ENCODE peak calls at places on chromosomes 12 and 14, in ten cellular contexts. J, D, X, N, T, Y, Z, M, V and C are unnamed samples.

GRCh38 chr12:109888179-109889020 is 8.1 kb upstream of the GLTP start:
- DNase-seq in J (no peak), D (peak), X (no peak), N (no peak), T (peak), Y (no peak), Z (peak), M (no peak), V (no peak), C (no peak)

GRCh38 chr12:52257074-52257551 is 17.3 kb upstream of the KRT86 start:
- DNase-seq in J (no peak), D (no peak), X (no peak), N (no peak), T (no peak), Y (no peak), Z (no peak), M (no peak), V (no peak), C (no peak)

GRCh38 chr12:94566345-94566744 is 84.0 kb downstream of the TMCC3 start:
- DNase-seq in J (peak), D (no peak), X (no peak), N (no peak), T (no peak), Y (no peak), Z (no peak), M (no peak), V (no peak), C (no peak)

GRCh38 chr12:75714462-75715322 is 203.3 kb upstream of the KRR1 start:
- DNase-seq in J (no peak), D (no peak), X (no peak), N (no peak), T (no peak), Y (no peak), Z (no peak), M (no peak), V (no peak), C (no peak)

GRCh38 chr12:11660624-11661023 is 11.2 kb downstream of the ETV6 start:
- DNase-seq in J (no peak), D (no peak), X (no peak), N (no peak), T (no peak), Y (no peak), Z (no peak), M (no peak), V (no peak), C (no peak)

GRCh38 chr14:20262642-20263128 is 23.6 kb downstream of the OR11H4 start:
- DNase-seq in J (no peak), D (peak), X (no peak), N (no peak), T (peak), Y (no peak), Z (peak), M (no peak), V (no peak), C (no peak)

GRCh38 chr12:121975029-121975428 is 46.7 kb upstream of the BCL7A start:
- DNase-seq in J (no peak), D (no peak), X (no peak), N (no peak), T (no peak), Y (no peak), Z (no peak), M (no peak), V (no peak), C (no peak)

GRCh38 chr12:128685903-128686475 is 137.8 kb downstream of the SLC15A4 start:
- DNase-seq in J (no peak), D (no peak), X (no peak), N (no peak), T (no peak), Y (no peak), Z (no peak), M (no peak), V (no peak), C (no peak)

GRCh38 chr12:132736378-132736777 is 25.3 kb downstream of the ANKLE2 start:
- DNase-seq in J (no peak), D (no peak), X (no peak), N (no peak), T (no peak), Y (no peak), Z (no peak), M (no peak), V (no peak), C (no peak)

GRCh38 chr12:130911933-130912332 is 40.1 kb downstream of the RAN start:
- DNase-seq in J (no peak), D (no peak), X (no peak), N (no peak), T (no peak), Y (no peak), Z (no peak), M (no peak), V (no peak), C (no peak)

GRCh38 chr12:115423546-115423987 is 739.6 kb upstream of the TBX3 start:
- DNase-seq in J (no peak), D (no peak), X (no peak), N (no peak), T (no peak), Y (no peak), Z (no peak), M (no peak), V (no peak), C (no peak)

GRCh38 chr12:46372852-46373302 is 304 bp upstream of the SLC38A2 start:
- DNase-seq in J (no peak), D (no peak), X (no peak), N (no peak), T (no peak), Y (no peak), Z (no peak), M (no peak), V (no peak), C (no peak)

GRCh38 chr12:104286538-104287482 is 16.7 kb upstream of the EID3 start:
- DNase-seq in J (peak), D (peak), X (peak), N (peak), T (peak), Y (peak), Z (peak), M (peak), V (peak), C (peak)

GRCh38 chr12:97556201-97556824 is 93.7 kb downstream of the RMST start:
- DNase-seq in J (no peak), D (no peak), X (no peak), N (no peak), T (no peak), Y (no peak), Z (peak), M (no peak), V (peak), C (peak)

GRCh38 chr12:6312529-6313325 is 2.2 kb downstream of the PLEKHG6 start:
- DNase-seq in J (no peak), D (no peak), X (peak), N (no peak), T (peak), Y (no peak), Z (no peak), M (no peak), V (no peak), C (no peak)

GRCh38 chr14:104577457-104578301 is 1.9 kb upstream of the C14orf180 start:
- DNase-seq in J (no peak), D (no peak), X (no peak), N (no peak), T (no peak), Y (no peak), Z (no peak), M (peak), V (no peak), C (no peak)

GRCh38 chr12:110316861-110317260 is 35.8 kb downstream of the ATP2A2 start:
- DNase-seq in J (no peak), D (peak), X (no peak), N (no peak), T (no peak), Y (no peak), Z (peak), M (peak), V (no peak), C (no peak)

GRCh38 chr12:56988207-56988739 is 18.1 kb downstream of the ZBTB39 start:
- DNase-seq in J (no peak), D (no peak), X (no peak), N (no peak), T (no peak), Y (no peak), Z (no peak), M (no peak), V (no peak), C (peak)

GRCh38 chr14:32720927-32721326 is 217.8 kb upstream of the NPAS3 start:
- DNase-seq in J (no peak), D (no peak), X (no peak), N (no peak), T (no peak), Y (no peak), Z (no peak), M (no peak), V (no peak), C (no peak)

GRCh38 chr12:115570271-115570777 is 707.2 kb downstream of the MED13L start:
- DNase-seq in J (no peak), D (peak), X (no peak), N (peak), T (peak), Y (no peak), Z (peak), M (no peak), V (no peak), C (no peak)

GRCh38 chr14:39665084-39665483 is 232.9 kb upstream of the FBXO33 start:
- DNase-seq in J (no peak), D (no peak), X (no peak), N (no peak), T (no peak), Y (no peak), Z (no peak), M (no peak), V (no peak), C (no peak)

GRCh38 chr12:13293086-13293485 is 96.6 kb downstream of the EMP1 start:
- DNase-seq in J (no peak), D (no peak), X (no peak), N (no peak), T (no peak), Y (no peak), Z (no peak), M (no peak), V (no peak), C (no peak)

GRCh38 chr12:30278401-30278800 is 417.3 kb downstream of the IPO8 start:
- DNase-seq in J (no peak), D (no peak), X (no peak), N (no peak), T (no peak), Y (no peak), Z (no peak), M (no peak), V (no peak), C (no peak)

GRCh38 chr12:18690653-18691052 is 47.2 kb downstream of the PLCZ1 start:
- DNase-seq in J (no peak), D (peak), X (no peak), N (no peak), T (peak), Y (no peak), Z (peak), M (no peak), V (no peak), C (no peak)

GRCh38 chr12:67728296-67728666 is 79.7 kb downstream of the DYRK2 start:
- DNase-seq in J (no peak), D (no peak), X (no peak), N (no peak), T (no peak), Y (no peak), Z (no peak), M (no peak), V (no peak), C (no peak)

GRCh38 chr12:44774815-44775411 is 101.2 kb downstream of the NELL2 start:
- DNase-seq in J (no peak), D (no peak), X (peak), N (no peak), T (peak), Y (peak), Z (no peak), M (no peak), V (no peak), C (peak)

GRCh38 chr12:113424915-113425823 is 3.0 kb downstream of the SDSL start:
- DNase-seq in J (no peak), D (no peak), X (peak), N (no peak), T (peak), Y (peak), Z (peak), M (no peak), V (no peak), C (peak)

GRCh38 chr14:101124860-101125259 is 221.3 kb upstream of the RTL1 start:
- DNase-seq in J (no peak), D (no peak), X (no peak), N (no peak), T (no peak), Y (no peak), Z (no peak), M (no peak), V (no peak), C (no peak)

GRCh38 chr12:44372259-44372658 is 503.9 kb downstream of the NELL2 start:
- DNase-seq in J (no peak), D (peak), X (no peak), N (no peak), T (no peak), Y (no peak), Z (peak), M (no peak), V (no peak), C (no peak)

GRCh38 chr12:66144796-66145754 is 14.5 kb upstream of the LLPH start:
- DNase-seq in J (no peak), D (peak), X (no peak), N (peak), T (peak), Y (no peak), Z (peak), M (peak), V (peak), C (peak)

GRCh38 chr12:122421815-122422737 is at the start of gene CLIP1:
- DNase-seq in J (peak), D (no peak), X (peak), N (peak), T (peak), Y (peak), Z (peak), M (peak), V (peak), C (peak)

GRCh38 chr12:24222968-24223367 is 273.5 kb upstream of the SOX5 start:
- DNase-seq in J (no peak), D (peak), X (no peak), N (no peak), T (no peak), Y (no peak), Z (peak), M (no peak), V (no peak), C (no peak)

GRCh38 chr14:28759658-28760313 is 6.8 kb upstream of the FOXG1 start:
- DNase-seq in J (no peak), D (no peak), X (no peak), N (no peak), T (no peak), Y (no peak), Z (no peak), M (no peak), V (no peak), C (no peak)

GRCh38 chr12:57342207-57342691 is 88.6 kb downstream of the R3HDM2 start:
- DNase-seq in J (peak), D (peak), X (no peak), N (no peak), T (no peak), Y (no peak), Z (peak), M (no peak), V (no peak), C (peak)